ENCODE peak calls at places on chromosomes 11 and 22, in four cellular contexts. I, B, G and N are unnamed samples.

GRCh38 chr11:44943118-44943517 is 7.6 kb downstream of the TP53I11 start:
- DNase-seq in I (no peak), B (peak; percentile 57), G (no peak), N (no peak)

GRCh38 chr11:7060828-7061227 is 28.0 kb upstream of the RBMXL2 start:
- DNase-seq in I (no peak), B (no peak), G (peak; percentile 44), N (peak; percentile 57)

GRCh38 chr11:78499971-78500370 is 74.7 kb downstream of the NARS2 start:
- DNase-seq in I (no peak), B (no peak), G (peak; percentile 23), N (peak; percentile 38)

GRCh38 chr11:103525069-103525468 is 415.8 kb downstream of the DYNC2H1 start:
- DNase-seq in I (no peak), B (no peak), G (peak; percentile 90), N (peak; percentile 76)

GRCh38 chr11:122902951-122903350 is 20.4 kb downstream of the JHY start:
- DNase-seq in I (no peak), B (no peak), G (peak; percentile 78), N (no peak)

GRCh38 chr22:49962012-49962750 is 1.6 kb downstream of the PIM3 start:
- DNase-seq in I (peak; percentile 70), B (peak; percentile 88), G (peak; percentile 91), N (peak; percentile 97)

GRCh38 chr11:43904737-43905515 is 24.3 kb downstream of the ALKBH3 start:
- DNase-seq in I (no peak), B (no peak), G (peak; percentile 65), N (peak; percentile 15)

GRCh38 chr22:46447906-46448669 is 89.3 kb downstream of the CELSR1 start:
- DNase-seq in I (no peak), B (no peak), G (no peak), N (no peak)

GRCh38 chr22:22042009-22042408 is 59.4 kb upstream of the TOP3B start:
- DNase-seq in I (no peak), B (no peak), G (no peak), N (no peak)

GRCh38 chr22:19429950-19430889 is 1.3 kb downstream of the HIRA start:
- DNase-seq in I (no peak), B (peak; percentile 38), G (peak; percentile 78), N (peak; percentile 78)

GRCh38 chr11:1481483-1481825 is 5.1 kb downstream of the MOB2 start:
- DNase-seq in I (no peak), B (no peak), G (no peak), N (no peak)

GRCh38 chr11:26994579-26995210 is 783 bp downstream of the FIBIN start:
- DNase-seq in I (no peak), B (peak; percentile 21), G (no peak), N (no peak)
- TF ChIP-seq CTCF in I (no peak), B (no peak), G (no peak), N (no peak)

DNA sequence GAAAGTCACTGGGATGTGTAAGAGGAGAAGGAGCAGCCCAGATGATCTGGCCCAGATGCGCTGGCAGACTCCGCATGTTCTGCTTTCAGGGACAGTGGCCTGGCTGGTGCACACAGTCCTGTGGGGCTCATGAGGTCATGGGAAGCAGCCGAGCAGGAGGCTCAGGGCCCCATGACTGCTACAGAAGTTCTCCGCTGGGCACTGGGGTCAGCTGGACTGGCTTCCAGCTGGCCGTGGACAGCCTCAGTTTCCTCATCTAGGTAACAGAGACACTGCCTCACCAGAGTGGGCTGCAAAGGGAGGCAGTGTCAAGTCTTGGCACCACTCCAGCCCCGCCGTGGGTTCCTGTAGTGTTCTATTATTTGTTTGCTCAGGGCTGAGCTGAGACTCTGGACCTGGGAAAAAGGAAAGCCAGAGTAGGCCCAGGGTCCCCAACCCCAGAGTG is 45.1 kb downstream of the MED15 start:
- DNase-seq in I (no peak), B (peak; percentile 68), G (no peak), N (peak; percentile 85)
- H3K4me3 ChIP-seq in I (no peak overlapping the region), B (no peak overlapping the region), G (peak overlapping the region; percentile 2), N (no peak overlapping the region)

DNA sequence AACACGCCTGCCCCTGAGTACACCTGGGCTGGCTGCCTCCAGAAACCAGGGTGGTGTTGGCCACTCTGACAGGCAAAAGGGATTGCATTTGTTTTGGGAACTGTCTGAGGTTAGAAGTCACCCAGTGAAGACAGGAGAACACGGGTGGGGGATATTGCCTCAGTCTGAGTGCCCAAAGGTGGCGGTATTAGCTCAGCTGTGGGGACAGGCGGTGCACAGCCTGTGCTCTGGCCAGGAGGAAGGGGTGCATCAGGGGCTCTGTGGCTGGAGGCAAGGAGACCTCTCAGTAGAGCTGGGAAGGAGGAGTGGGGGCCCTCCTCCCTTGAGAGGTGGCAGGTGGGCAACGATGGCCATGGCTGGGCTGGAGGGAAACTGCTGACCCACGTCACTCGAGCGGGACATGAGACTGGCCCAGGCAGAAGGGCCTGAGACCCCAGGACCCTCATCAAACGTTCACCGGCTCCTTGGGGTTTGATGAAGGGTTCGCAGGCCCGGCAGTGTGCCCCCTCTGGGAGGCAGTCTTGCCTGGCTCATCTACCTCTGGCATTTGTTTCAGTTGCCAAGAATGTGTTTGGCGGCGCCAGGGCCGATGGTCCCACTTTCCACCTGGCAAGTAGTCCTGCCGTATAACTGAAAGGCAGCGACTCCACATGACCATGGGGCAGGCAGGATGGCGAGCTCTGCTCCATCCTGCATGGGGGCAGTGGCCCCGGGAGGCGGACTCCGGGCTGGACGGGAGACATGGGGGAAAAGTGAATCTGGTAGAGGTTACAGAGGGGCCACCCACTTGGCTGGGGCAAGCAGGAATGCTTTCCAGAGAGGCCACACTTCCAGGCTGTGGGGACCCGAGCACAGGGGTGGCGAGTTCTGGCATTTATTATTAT is 52.8 kb upstream of the SMIM38 start:
- DNase-seq in I (no peak), B (no peak), G (no peak), N (no peak)
- TF ChIP-seq CTCF in I (peak; percentile 28), B (no peak), G (peak; percentile 1), N (peak; percentile 14)

DNA sequence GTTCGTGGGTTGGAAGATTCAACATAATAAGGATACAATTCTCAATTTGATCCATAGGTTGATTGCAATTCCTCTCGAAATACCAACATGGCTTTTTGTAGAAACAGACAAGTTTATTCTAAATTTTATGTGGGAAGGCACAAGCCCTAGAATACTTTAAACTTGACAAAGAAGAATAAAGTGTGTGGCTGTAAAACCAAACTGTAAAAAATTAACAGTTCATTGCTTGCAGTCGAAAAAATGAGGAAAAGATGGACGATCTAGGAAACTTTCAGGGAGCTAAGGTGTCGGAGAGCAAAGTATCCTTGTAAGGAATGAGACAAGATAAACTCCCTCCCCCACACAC is 1.0 kb upstream of the GLB1L3 start:
- DNase-seq in I (no peak), B (no peak), G (no peak), N (no peak)
- H3K4me3 ChIP-seq in I (no peak overlapping the region), B (no peak overlapping the region), G (no peak overlapping the region), N (no peak overlapping the region)